ENCODE peak calls at places on chromosomes 13 and 19, in five cellular contexts. V is esophagus muscularis mucosa, K is transverse colon, H is HepG2, Z is stomach. R is an unnamed sample.
A peak's percentile ranks its signal among the peaks of the same experiment; 100 is the strongest.

GRCh38 chr19:2523630-2524311 is 47.8 kb downstream of the GADD45B start:
- DNase-seq in Z (no peak), H (no peak), V (no peak), K (no peak), R (no peak)

GRCh38 chr13:22594041-22594440 is 586.7 kb upstream of the SGCG start:
- DNase-seq in K (no peak), H (peak; percentile 16), V (no peak), Z (no peak), R (no peak)

GRCh38 chr19:17681505-17682125 is 6.5 kb downstream of the UNC13A start:
- DNase-seq in K (no peak), H (no peak), V (no peak), Z (no peak), R (no peak)

GRCh38 chr13:114260818-114261217 is 20.6 kb upstream of the UPF3A start:
- DNase-seq in H (no peak), Z (no peak), K (no peak), V (peak; percentile 4), R (no peak)

GRCh38 chr19:50423279-50424113 is 4.8 kb downstream of the SPIB start:
- DNase-seq in Z (no peak), K (no peak), V (no peak), H (no peak), R (no peak)

GRCh38 chr13:86447479-86447878 is 648.3 kb upstream of the SLITRK6 start:
- DNase-seq in H (no peak), Z (no peak), K (no peak), V (no peak), R (no peak)

GRCh38 chr19:1278713-1279112 is 3.4 kb downstream of the FAM174C start:
- DNase-seq in V (no peak), H (no peak), Z (no peak), K (no peak), R (no peak)

GRCh38 chr13:28337196-28338045 is 157.5 kb downstream of the FLT1 start:
- DNase-seq in V (no peak), K (no peak), Z (no peak), H (no peak), R (no peak)

GRCh38 chr13:47178090-47178950 is 281.5 kb upstream of the HTR2A start:
- DNase-seq in V (no peak), H (no peak), Z (no peak), K (no peak), R (no peak)

GRCh38 chr13:51175001-51175400 is 47.2 kb upstream of the FAM124A start:
- DNase-seq in V (peak; percentile 39), Z (no peak), K (no peak), H (no peak), R (no peak)

GRCh38 chr19:7520131-7521051 is 2.0 kb upstream of the MCOLN1 start:
- DNase-seq in K (no peak), Z (no peak), V (no peak), H (no peak), R (no peak)

GRCh38 chr19:7524523-7524922 is 2.1 kb downstream of the MCOLN1 start:
- DNase-seq in K (no peak), V (no peak), H (no peak), Z (no peak), R (no peak)

GRCh38 chr19:7522923-7523667 is 671 bp downstream of the MCOLN1 start:
- DNase-seq in Z (no peak), K (no peak), H (peak; percentile 17), V (no peak), R (peak; percentile 80)

GRCh38 chr19:7521551-7522071 is 813 bp upstream of the MCOLN1 start:
- DNase-seq in H (no peak), V (no peak), Z (no peak), K (no peak), R (no peak)

GRCh38 chr19:7522072-7522922 is at the start of gene MCOLN1:
- DNase-seq in Z (peak; percentile 100), K (peak; percentile 100), H (peak; percentile 91), V (peak; percentile 100), R (peak; percentile 100)
- TF ChIP-seq EP300 in Z (no peak), K (no peak), H (peak; percentile 45), V (no peak), R (no peak)

DNA sequence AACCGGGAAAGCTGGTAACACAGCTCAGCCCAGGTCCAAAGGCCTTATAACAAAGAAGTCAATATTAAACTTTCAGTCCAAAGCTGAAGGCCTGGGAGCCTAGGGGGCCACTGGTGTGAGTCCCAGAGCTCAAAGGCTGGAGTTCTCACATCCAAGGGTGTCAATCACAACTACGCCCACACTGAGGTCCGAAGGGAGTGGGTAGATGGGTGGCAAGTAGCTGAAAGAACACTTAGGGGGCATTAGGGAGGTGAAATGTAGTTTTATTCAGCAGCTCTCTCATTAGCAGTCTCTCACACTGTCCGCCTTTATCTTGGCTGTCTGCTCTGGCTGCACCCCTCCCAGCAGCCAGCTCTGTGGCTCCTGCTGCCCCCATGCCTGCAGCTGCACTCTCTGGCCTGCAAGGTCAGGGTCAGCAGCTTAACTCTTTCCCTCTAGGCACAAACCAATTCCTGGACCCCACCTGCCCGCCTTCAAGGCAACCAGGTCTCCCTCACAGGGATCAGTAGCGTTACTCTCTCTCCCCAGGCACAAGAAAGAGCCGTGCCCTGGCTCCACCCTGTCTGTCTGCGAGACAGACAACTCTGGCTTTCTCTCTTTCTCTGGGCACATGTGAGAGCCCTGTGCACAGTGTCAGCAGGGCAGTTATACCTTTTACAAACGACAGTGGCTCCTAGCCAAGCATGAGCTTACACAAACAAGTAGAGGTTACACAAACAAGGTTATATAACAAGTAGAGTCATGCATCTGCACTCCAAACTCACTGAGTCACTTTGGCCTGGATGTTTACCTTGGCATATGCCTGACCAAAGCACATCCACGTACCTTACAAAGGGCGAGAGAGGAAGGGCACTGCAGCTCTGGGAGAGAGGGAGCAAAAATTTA is 249.4 kb upstream of the PCDH20 start:
- DNase-seq in K (no peak), H (peak; percentile 90), Z (peak; percentile 61), V (no peak), R (no peak)
- TF ChIP-seq POLR2AphosphoS5 in K (no peak), H (no peak), Z (peak; percentile 37), V (no peak), R (no peak)

GRCh38 chr19:39254539-39255345 is 6.1 kb upstream of the IFNL4 start:
- DNase-seq in Z (no peak), H (no peak), K (no peak), V (no peak), R (no peak)
- TF ChIP-seq EP300 in Z (no peak), H (no peak), K (no peak), V (no peak), R (no peak)

GRCh38 chr19:4443966-4444764 is 13.4 kb downstream of the UBXN6 start:
- DNase-seq in Z (no peak), K (no peak), V (no peak), H (no peak), R (no peak)

GRCh38 chr19:4442846-4443146 is 14.8 kb downstream of the UBXN6 start:
- DNase-seq in H (no peak), Z (no peak), V (no peak), K (no peak), R (no peak)

GRCh38 chr19:4443188-4443587 is 14.4 kb downstream of the UBXN6 start:
- DNase-seq in V (no peak), K (no peak), Z (no peak), H (no peak), R (no peak)

GRCh38 chr19:4444765-4445741 is 12.5 kb downstream of the UBXN6 start:
- DNase-seq in Z (no peak), H (no peak), V (no peak), K (no peak), R (no peak)

DNA sequence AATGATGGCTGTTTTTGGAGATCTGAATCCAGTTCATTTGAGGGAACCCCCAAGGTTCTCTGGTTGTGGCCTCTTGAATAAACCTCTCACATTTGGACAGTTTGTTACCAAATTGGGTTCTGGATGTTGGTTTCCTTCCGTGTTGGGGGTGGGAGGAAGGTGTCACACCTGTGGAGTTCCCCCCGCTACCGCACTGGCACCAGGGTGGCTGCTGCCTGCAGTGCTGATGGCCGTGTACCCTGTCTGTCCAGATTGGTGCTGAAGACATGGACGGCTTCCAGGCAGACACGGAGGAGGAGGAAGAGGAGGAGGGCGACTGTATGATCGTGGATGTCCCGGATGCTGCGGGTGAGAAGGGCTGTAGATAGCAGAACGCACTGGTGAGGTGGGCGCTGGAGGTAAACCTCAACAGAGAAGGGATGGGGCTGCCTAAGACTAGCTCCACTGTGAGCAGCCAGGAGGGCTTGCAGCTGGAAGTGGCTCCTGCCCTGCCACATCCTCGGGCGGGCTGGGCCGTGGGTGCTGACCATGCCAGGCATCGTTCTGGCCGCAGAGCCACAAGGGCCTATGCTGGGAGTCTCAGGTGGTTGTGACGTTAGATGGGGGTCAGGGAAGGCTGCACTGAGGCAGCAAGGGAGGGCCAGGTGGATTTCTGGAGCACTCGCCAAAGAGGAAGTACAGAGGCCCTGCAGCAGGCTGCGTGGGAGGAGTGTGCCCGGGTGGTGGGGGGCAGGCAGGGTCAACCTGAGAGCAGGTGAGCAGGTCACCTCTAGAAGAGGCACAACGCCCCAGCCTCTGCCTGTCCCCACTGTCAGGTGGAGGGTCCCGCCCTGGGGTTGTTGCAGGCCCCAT is 15.4 kb downstream of the UBXN6 start:
- DNase-seq in K (no peak), Z (no peak), V (no peak), H (no peak), R (no peak)
- TF ChIP-seq POLR2AphosphoS5 in K (no peak), Z (no peak), V (no peak), H (no peak), R (no peak)

DNA sequence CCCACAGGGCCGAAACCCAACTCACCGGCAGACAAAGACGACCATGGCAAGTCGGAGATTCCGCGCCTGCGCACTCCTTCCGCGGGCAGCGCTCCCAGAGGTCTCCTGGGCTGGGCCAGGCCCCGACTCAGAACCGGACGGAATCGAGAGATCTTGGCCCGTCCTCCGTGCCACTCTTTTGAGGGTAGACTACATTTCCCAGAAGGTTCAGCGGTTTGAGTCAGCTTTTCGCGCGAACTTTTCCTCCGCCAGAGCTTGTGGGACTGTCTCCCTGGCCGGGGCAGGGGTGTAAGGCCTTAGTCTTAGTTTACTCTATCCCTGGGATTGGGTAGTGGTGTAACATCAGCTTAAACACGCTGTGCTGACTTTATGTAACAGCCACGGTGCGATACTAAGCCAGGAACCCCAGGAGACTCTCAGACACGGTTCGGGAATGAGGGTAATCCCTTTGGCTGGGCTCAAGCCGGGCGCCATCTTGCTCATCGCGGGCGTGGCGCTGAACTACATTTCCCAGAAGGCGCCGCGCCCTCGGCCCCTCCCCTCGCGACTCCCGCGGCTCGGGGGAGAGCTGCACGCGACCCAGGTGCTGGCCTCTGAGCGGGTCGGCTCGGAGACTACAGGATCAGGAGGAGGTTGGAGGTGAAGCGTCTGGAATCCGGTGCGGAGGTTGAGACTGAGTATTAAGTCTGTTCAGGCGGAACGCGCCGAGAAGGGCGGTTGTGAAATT is at the start of gene ZNF260:
- DNase-seq in K (peak; percentile 97), V (peak; percentile 98), H (peak; percentile 95), Z (peak; percentile 97), R (peak; percentile 98)
- TF ChIP-seq EP300 in K (no peak), V (no peak), H (no peak), Z (no peak), R (no peak)

GRCh38 chr13:102394158-102395053 is 7.4 kb downstream of the FGF14 start:
- DNase-seq in H (no peak), Z (peak; percentile 90), K (peak; percentile 93), V (peak; percentile 98), R (peak; percentile 97)
- TF ChIP-seq POLR2AphosphoS5 in H (no peak), Z (peak; percentile 66), K (peak; percentile 65), V (peak; percentile 90), R (peak; percentile 81)

R was measured in sigmoid colon.